ENCODE peak calls at places on chromosomes 1 and 21, in four cellular contexts. O is IMR-90, H is mesendoderm, Q is H1. L is an unnamed sample.

GRCh38 chr21:28111151-28111619 is 881.5 kb downstream of the LTN1 start:
- DNase-seq in O (peak), H (no peak), Q (no peak), L (no peak)

GRCh38 chr1:31872658-31873636 is 57.1 kb upstream of the SPOCD1 start:
- DNase-seq in O (no peak), H (peak), Q (no peak), L (no peak)

GRCh38 chr1:79549191-79549590 is 542.7 kb upstream of the ADGRL4 start:
- DNase-seq in O (no peak), H (no peak), Q (no peak), L (no peak)

GRCh38 chr1:224497714-224498573 is 63.3 kb upstream of the WDR26 start:
- DNase-seq in O (peak), H (peak), Q (no peak), L (peak)

GRCh38 chr1:56626546-56626945 is 18.6 kb upstream of the PRKAA2 start:
- DNase-seq in O (peak), H (no peak), Q (no peak), L (no peak)

GRCh38 chr1:240241278-240241677 is 149.6 kb downstream of the FMN2 start:
- DNase-seq in O (no peak), H (no peak), Q (no peak), L (no peak)

GRCh38 chr1:45913183-45913924 is 109.9 kb downstream of the MAST2 start:
- DNase-seq in O (peak), H (peak), Q (no peak), L (no peak)

GRCh38 chr1:229753764-229754553 is 127.9 kb downstream of the URB2 start:
- DNase-seq in O (no peak), H (no peak), Q (no peak), L (no peak)

GRCh38 chr21:45975017-45975595 is 6.5 kb upstream of the COL6A1 start:
- DNase-seq in O (peak), H (peak), Q (no peak), L (peak)

DNA sequence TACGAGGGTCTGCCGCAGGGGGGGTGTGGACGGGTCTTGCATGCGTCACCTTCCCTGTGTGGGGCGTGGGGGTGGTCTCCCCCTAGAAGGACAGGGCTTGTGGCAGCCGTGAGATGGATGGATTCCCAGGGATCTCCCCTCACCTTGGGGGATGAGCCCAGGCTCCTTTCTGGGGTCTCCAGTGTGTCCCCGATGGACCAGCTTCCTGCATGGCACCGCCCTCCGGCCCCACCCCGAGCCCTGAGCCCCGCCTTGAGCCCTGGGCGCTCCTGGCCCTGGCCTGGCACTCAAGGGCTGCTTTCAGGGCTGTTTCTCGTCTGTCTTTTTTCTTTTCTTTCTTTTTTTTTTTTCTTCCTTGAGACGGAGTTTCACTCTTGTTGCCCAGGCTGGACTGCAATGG is 59.5 kb downstream of the SKI start:
- DNase-seq in O (no peak), H (no peak), Q (no peak), L (no peak)
- H3K56ac ChIP-seq in O (no peak), H (no peak), Q (no peak), L (no peak)

DNA sequence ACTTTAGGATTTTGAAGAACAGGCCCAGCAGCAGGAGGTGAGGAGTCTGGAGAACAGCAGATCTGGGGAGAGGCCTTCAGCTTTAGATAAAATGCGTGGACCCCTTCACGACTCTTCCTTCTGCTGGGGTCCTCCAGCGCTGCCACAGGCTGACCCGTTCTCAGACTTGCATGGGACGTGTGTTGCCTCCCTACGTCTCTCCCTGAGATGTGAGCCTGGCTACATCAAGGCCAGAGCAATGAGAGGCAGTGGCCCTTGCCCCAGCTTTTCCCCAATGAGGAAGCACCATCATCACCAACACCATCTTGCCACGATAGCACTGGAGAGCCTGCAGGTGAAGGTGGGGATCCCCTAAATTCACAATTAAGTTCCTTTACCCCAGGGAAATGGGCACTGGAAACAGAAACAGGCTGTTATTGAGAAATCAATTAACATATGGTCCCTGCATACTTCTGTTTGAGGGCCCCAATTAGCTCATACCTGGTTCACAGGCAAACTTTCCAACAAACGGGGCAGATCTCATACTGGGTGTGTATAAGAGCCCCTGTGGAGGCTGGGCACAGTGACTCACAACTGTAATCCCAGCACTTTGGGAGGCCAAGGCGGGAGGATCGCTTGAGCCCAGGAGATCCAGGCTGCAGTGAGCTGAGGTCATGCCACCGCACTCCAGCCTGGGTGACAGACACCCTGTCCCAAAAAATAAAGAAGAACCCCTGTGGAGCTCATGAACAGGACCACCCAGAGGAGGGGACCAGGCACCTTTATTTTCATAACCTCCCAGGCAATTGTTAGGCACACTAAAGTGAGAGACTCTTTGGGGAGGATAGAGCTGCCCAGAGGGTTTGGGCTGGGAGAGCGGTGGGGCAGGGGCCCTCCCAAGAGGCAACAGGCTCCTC is 12.1 kb upstream of the ADAMTSL4 start:
- DNase-seq in O (no peak), H (peak), Q (no peak), L (no peak)
- H3K18ac ChIP-seq in O (peak), H (no peak), Q (no peak), L (no peak)

GRCh38 chr21:39123375-39123774 is 59.9 kb downstream of the PSMG1 start:
- DNase-seq in O (no peak), H (no peak), Q (no peak), L (no peak)

GRCh38 chr21:39118604-39119215 is 64.5 kb downstream of the PSMG1 start:
- DNase-seq in O (no peak), H (no peak), Q (no peak), L (no peak)

GRCh38 chr21:39119696-39120290 is 63.5 kb downstream of the PSMG1 start:
- DNase-seq in O (no peak), H (no peak), Q (no peak), L (no peak)

GRCh38 chr21:39120876-39121599 is 62.2 kb downstream of the PSMG1 start:
- DNase-seq in O (no peak), H (peak), Q (no peak), L (no peak)

DNA sequence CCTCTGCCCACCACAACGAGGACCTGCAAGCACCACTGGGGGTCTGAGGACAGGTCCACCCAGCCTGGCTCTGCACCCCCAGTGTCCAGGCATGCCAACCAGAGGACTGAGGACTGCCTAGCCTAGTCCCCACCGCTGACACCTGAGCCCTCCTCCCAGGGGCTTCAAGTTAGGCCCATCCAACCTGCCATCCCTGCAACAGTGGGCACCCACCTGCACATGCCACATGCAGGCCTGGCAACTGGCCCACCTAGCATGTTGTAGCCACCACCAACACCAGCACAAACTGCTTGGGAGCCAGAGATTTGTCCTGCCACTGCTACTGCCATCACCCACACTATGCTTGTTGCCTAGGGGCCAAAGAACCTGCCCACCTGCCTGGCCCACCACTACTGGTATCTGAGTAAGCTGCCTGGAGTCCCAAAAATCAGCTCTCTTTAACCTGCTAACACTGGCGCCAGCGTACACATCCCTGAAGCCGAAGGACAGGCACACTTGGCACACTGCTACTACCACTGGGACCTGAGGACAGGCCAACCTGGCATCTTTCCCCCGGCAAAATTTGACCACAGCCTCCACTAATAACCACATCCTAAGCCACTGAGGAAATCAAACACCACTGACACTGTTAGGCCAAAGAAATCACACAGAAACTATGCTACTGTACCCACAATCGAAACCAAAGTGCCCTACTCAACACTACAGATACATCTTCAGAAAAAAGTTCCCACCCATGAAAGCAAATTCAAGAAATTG is 61.5 kb downstream of the PSMG1 start:
- DNase-seq in O (no peak), H (no peak), Q (no peak), L (no peak)
- H3K56ac ChIP-seq in O (no peak), H (no peak), Q (no peak), L (no peak)

GRCh38 chr1:94729287-94729686 is 90.9 kb upstream of the SLC44A3 start:
- DNase-seq in O (peak), H (no peak), Q (no peak), L (no peak)
- H3K18ac ChIP-seq in O (peak), H (no peak), Q (no peak), L (no peak)

GRCh38 chr1:51675177-51675780 is 58.4 kb downstream of the OSBPL9 start:
- DNase-seq in O (peak), H (no peak), Q (no peak), L (no peak)
- H3K56ac ChIP-seq in O (no peak), H (no peak), Q (no peak), L (no peak)